ENCODE peak calls at places on chromosome 11, in five cellular contexts. U, V, G, Q and I are unnamed samples.

GRCh38 chr11:73950869-73951710 is at the start of gene DNAJB13:
- DNase-seq in U (peak; percentile 86), V (no peak), G (peak; percentile 58), Q (peak; percentile 46), I (peak; percentile 45)

GRCh38 chr11:14378171-14378570 is 19.2 kb upstream of the RRAS2 start:
- DNase-seq in U (no peak), V (no peak), G (no peak), Q (no peak), I (peak; percentile 26)

GRCh38 chr11:108117746-108118371 is 3.5 kb upstream of the ACAT1 start:
- DNase-seq in U (no peak), V (no peak), G (peak; percentile 81), Q (peak; percentile 64), I (peak; percentile 67)

GRCh38 chr11:35539781-35540281 is 14.4 kb upstream of the PAMR1 start:
- DNase-seq in U (peak; percentile 80), V (no peak), G (peak; percentile 21), Q (no peak), I (no peak)

GRCh38 chr11:74936087-74936486 is 12.8 kb downstream of the XRRA1 start:
- DNase-seq in U (no peak), V (no peak), G (no peak), Q (no peak), I (no peak)

GRCh38 chr11:64763804-64764611 is 4.2 kb upstream of the PYGM start:
- DNase-seq in U (peak; percentile 43), V (peak; percentile 57), G (no peak), Q (no peak), I (no peak)

GRCh38 chr11:44631831-44632230 is 66.4 kb downstream of the CD82 start:
- DNase-seq in U (peak; percentile 28), V (peak; percentile 25), G (no peak), Q (no peak), I (no peak)

GRCh38 chr11:68313574-68314202 is 1.3 kb downstream of the LRP5 start:
- DNase-seq in U (no peak), V (no peak), G (no peak), Q (peak; percentile 35), I (no peak)

GRCh38 chr11:126500981-126501380 is 145.5 kb downstream of the ST3GAL4 start:
- DNase-seq in U (no peak), V (no peak), G (no peak), Q (no peak), I (no peak)

GRCh38 chr11:2817431-2817830 is 68.1 kb downstream of the CDKN1C start:
- DNase-seq in U (no peak), V (no peak), G (no peak), Q (no peak), I (no peak)

GRCh38 chr11:16883179-16883578 is 131.0 kb downstream of the PLEKHA7 start:
- DNase-seq in U (no peak), V (no peak), G (peak; percentile 42), Q (peak; percentile 18), I (peak; percentile 74)

GRCh38 chr11:118612378-118612777 is 5.0 kb downstream of the PHLDB1 start:
- DNase-seq in U (no peak), V (no peak), G (no peak), Q (peak; percentile 90), I (no peak)